ENCODE peak calls at places on chromosome 21, in six cellular contexts. B, N, F, R, S and T are unnamed samples.

GRCh38 chr21:39050839-39051560 is 132.3 kb downstream of the PSMG1 start:
- DNase-seq in B (no peak), N (no peak), F (no peak), R (no peak), S (no peak), T (no peak)

GRCh38 chr21:28135646-28136045 is 857.0 kb downstream of the LTN1 start:
- DNase-seq in B (no peak), N (no peak), F (no peak), R (no peak), S (no peak), T (no peak)

GRCh38 chr21:44524412-44525371 is 15.3 kb downstream of the KRTAP10-1 start:
- DNase-seq in B (no peak), N (no peak), F (no peak), R (no peak), S (no peak), T (no peak)

GRCh38 chr21:37915941-37916794 is at the start of gene KCNJ6:
- DNase-seq in B (no peak), N (peak), F (peak), R (no peak), S (peak), T (no peak)

GRCh38 chr21:45073301-45074047 is 906 bp upstream of the ADARB1 start:
- DNase-seq in B (no peak), N (peak), F (no peak), R (peak), S (peak), T (peak)

GRCh38 chr21:45373991-45374816 is 30.8 kb upstream of the COL18A1 start:
- DNase-seq in B (peak), N (no peak), F (no peak), R (no peak), S (no peak), T (no peak)

GRCh38 chr21:45560106-45561021 is 18.1 kb upstream of the SLC19A1 start:
- DNase-seq in B (peak), N (no peak), F (no peak), R (no peak), S (no peak), T (no peak)

GRCh38 chr21:14143999-14144398 is 66.8 kb downstream of the LIPI start:
- DNase-seq in B (no peak), N (no peak), F (no peak), R (no peak), S (no peak), T (no peak)

GRCh38 chr21:45539046-45539795 is 3.0 kb downstream of the SLC19A1 start:
- DNase-seq in B (peak), N (no peak), F (no peak), R (no peak), S (no peak), T (no peak)

GRCh38 chr21:28294046-28294445 is 698.6 kb downstream of the LTN1 start:
- DNase-seq in B (no peak), N (no peak), F (peak), R (no peak), S (no peak), T (peak)

GRCh38 chr21:46397211-46397905 is 61.3 kb upstream of the DIP2A start:
- DNase-seq in B (no peak), N (no peak), F (no peak), R (no peak), S (no peak), T (no peak)

GRCh38 chr21:36540700-36541099 is 60.8 kb upstream of the CLDN14 start:
- DNase-seq in B (peak), N (no peak), F (no peak), R (no peak), S (no peak), T (no peak)

GRCh38 chr21:25307489-25307888 is 299.8 kb downstream of the MRPL39 start:
- DNase-seq in B (no peak), N (no peak), F (peak), R (no peak), S (no peak), T (peak)

GRCh38 chr21:38170705-38171682 is 85.8 kb upstream of the KCNJ15 start:
- DNase-seq in B (no peak), N (peak), F (peak), R (no peak), S (no peak), T (peak)

GRCh38 chr21:44424608-44425306 is 30.6 kb upstream of the LRRC3 start:
- DNase-seq in B (peak), N (no peak), F (no peak), R (no peak), S (no peak), T (no peak)

GRCh38 chr21:39712976-39713375 is 32.0 kb upstream of the IGSF5 start:
- DNase-seq in B (no peak), N (peak), F (no peak), R (peak), S (no peak), T (no peak)

GRCh38 chr21:25735895-25736597 is 1.3 kb downstream of the GABPA start:
- DNase-seq in B (no peak), N (peak), F (peak), R (peak), S (peak), T (peak)

GRCh38 chr21:25934771-25935224 is 200.0 kb downstream of the GABPA start:
- DNase-seq in B (peak), N (no peak), F (peak), R (peak), S (peak), T (peak)

GRCh38 chr21:15764878-15765277 is 35.1 kb downstream of the USP25 start:
- DNase-seq in B (no peak), N (no peak), F (no peak), R (no peak), S (no peak), T (no peak)

GRCh38 chr21:18249542-18250152 is 5.0 kb downstream of the CHODL start:
- DNase-seq in B (no peak), N (peak), F (no peak), R (no peak), S (no peak), T (no peak)

GRCh38 chr21:25708467-25709065 is 26.1 kb downstream of the ATP5PF start:
- DNase-seq in B (no peak), N (peak), F (peak), R (peak), S (peak), T (peak)

GRCh38 chr21:20877976-20878375 is 120.2 kb upstream of the NCAM2 start:
- DNase-seq in B (no peak), N (no peak), F (no peak), R (no peak), S (no peak), T (no peak)

GRCh38 chr21:16037386-16037785 is 307.6 kb downstream of the USP25 start:
- DNase-seq in B (no peak), N (no peak), F (peak), R (no peak), S (no peak), T (peak)

GRCh38 chr21:31133243-31133830 is 95.1 kb upstream of the KRTAP19-8 start:
- DNase-seq in B (no peak), N (no peak), F (no peak), R (no peak), S (no peak), T (no peak)

GRCh38 chr21:29637126-29637525 is 302.7 kb downstream of the GRIK1 start:
- DNase-seq in B (no peak), N (no peak), F (no peak), R (no peak), S (no peak), T (no peak)

GRCh38 chr21:42703173-42703908 is 49.9 kb downstream of the PDE9A start:
- DNase-seq in B (no peak), N (no peak), F (no peak), R (no peak), S (no peak), T (no peak)

GRCh38 chr21:46005481-46005881 is 23.9 kb downstream of the COL6A1 start:
- DNase-seq in B (no peak), N (no peak), F (no peak), R (no peak), S (no peak), T (no peak)

GRCh38 chr21:45283611-45284455 is 3.9 kb downstream of the POFUT2 start:
- DNase-seq in B (peak), N (no peak), F (no peak), R (no peak), S (no peak), T (no peak)

GRCh38 chr21:45899317-45900033 is 82.1 kb upstream of the COL6A1 start:
- DNase-seq in B (no peak), N (no peak), F (no peak), R (no peak), S (no peak), T (no peak)

GRCh38 chr21:44845418-44846200 is 27.7 kb upstream of the SUMO3 start:
- DNase-seq in B (peak), N (peak), F (peak), R (peak), S (no peak), T (no peak)

GRCh38 chr21:43603230-43603626 is 56.1 kb downstream of the HSF2BP start:
- DNase-seq in B (peak), N (no peak), F (no peak), R (no peak), S (no peak), T (no peak)

GRCh38 chr21:39776589-39776988 is 31.6 kb downstream of the IGSF5 start:
- DNase-seq in B (no peak), N (no peak), F (peak), R (no peak), S (no peak), T (no peak)

GRCh38 chr21:43201491-43201890 is 32.7 kb downstream of the CRYAA start:
- DNase-seq in B (no peak), N (no peak), F (no peak), R (no peak), S (no peak), T (no peak)

GRCh38 chr21:44797775-44798174 is 3.8 kb downstream of the UBE2G2 start:
- DNase-seq in B (no peak), N (no peak), F (no peak), R (no peak), S (no peak), T (no peak)

GRCh38 chr21:31536138-31536537 is 123.4 kb upstream of the SOD1 start:
- DNase-seq in B (no peak), N (no peak), F (no peak), R (no peak), S (no peak), T (no peak)

GRCh38 chr21:32389337-32390015 is 3.3 kb downstream of the URB1 start:
- DNase-seq in B (no peak), N (no peak), F (peak), R (no peak), S (peak), T (no peak)

GRCh38 chr21:29975776-29976175 is 36.0 kb upstream of the GRIK1 start:
- DNase-seq in B (no peak), N (no peak), F (no peak), R (no peak), S (no peak), T (no peak)

GRCh38 chr21:28548291-28548690 is 444.4 kb downstream of the LTN1 start:
- DNase-seq in B (no peak), N (no peak), F (peak), R (no peak), S (no peak), T (no peak)

DNA sequence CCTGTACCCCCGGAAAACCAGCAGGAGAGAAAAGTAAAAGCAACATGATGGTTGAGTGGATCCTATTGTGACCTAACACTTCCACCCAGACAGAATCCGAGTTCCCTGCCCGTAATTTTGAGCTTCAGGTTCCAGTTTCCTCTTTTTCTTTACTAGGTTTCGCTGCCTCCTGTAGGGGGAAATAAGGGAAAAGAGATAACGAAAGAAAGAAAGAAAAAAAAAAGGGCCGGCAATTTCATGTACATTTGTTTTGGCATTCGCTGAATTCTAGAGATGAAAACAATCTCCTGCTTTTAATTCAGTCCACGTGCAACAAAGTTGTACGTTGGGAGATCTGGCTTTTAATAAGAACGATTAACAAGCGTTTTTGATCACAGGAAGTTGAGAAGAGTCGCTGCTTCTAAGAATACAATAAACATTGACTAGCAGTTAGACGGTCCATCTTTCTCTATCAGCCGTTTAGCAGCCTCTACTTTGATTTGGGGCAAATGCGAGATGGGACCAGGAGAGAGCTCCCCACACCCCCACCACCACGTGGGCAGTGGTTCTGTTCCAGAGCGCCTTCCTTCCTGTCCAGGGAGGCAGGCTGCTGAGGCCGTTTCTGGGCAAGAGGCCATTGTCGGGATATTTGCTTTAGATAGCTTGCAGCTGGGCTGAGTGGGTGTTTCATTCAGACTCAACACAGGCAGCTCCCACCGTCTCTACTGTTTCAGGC is 155.9 kb upstream of the RUNX1 start:
- DNase-seq in B (peak), N (peak), F (peak), R (no peak), S (peak), T (no peak)
- TF ChIP-seq CTCF in B (no peak), N (peak), F (no peak), R (no peak), S (peak), T (no peak)

GRCh38 chr21:41678016-41678935 is 88.6 kb downstream of the RIPK4 start:
- DNase-seq in B (peak), N (peak), F (peak), R (peak), S (no peak), T (peak)
- H3K4me3 ChIP-seq in B (no peak), N (no peak), F (peak), R (peak), S (no peak), T (peak)

DNA sequence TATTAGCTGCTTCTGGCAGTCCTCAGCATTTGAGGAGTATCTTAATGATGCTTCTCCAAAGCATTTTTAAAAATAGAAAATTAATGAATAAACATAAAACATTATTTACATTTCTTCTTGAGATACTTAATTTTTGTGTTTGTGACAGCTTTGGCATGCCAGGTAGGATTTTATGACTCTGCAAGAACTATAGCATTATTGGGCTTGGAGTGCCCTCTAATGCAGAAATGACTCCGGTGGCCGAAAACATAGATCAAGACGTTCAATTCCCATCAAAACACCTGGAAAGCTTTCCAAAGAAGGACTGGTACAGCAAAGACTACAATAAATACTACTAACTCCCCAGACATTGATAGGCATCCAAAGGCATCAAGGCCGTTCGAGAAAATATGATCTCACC is 366.4 kb upstream of the CXADR start:
- DNase-seq in B (no peak), N (peak), F (no peak), R (no peak), S (no peak), T (no peak)
- TF ChIP-seq CTCF in B (no peak), N (peak), F (no peak), R (peak), S (no peak), T (no peak)

GRCh38 chr21:34344058-34344425 is 19.8 kb upstream of the KCNE2 start:
- DNase-seq in B (no peak), N (no peak), F (no peak), R (no peak), S (no peak), T (no peak)

GRCh38 chr21:34345091-34345871 is 18.5 kb upstream of the KCNE2 start:
- DNase-seq in B (no peak), N (no peak), F (no peak), R (no peak), S (peak), T (no peak)

GRCh38 chr21:34343347-34344057 is 20.3 kb upstream of the KCNE2 start:
- DNase-seq in B (no peak), N (no peak), F (no peak), R (no peak), S (no peak), T (no peak)

GRCh38 chr21:34344584-34344983 is 19.2 kb upstream of the KCNE2 start:
- DNase-seq in B (no peak), N (no peak), F (no peak), R (no peak), S (no peak), T (no peak)

DNA sequence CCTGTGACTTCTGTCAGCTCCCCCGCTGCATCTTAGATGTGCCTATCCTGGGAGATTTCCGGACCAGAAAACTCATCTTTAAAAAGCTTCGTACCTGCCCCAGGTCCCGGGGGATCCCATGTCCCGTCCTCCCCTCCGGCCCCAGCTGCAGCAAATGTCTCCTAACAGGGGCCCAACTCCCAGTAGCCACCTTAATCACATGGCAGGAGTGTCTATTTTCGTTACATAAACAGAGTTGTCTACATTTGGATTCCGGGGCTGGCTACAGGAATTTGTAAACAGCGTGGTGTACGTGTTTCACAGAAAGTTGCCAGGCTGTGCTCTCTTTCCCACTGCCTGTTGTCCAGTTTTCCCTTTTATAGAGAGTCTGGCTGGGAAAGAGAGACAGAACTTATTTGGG is 17.9 kb upstream of the KCNE2 start:
- DNase-seq in B (no peak), N (no peak), F (no peak), R (no peak), S (no peak), T (no peak)
- H3K4me3 ChIP-seq in B (no peak), N (no peak), F (no peak), R (no peak), S (no peak), T (no peak)